ENCODE peak calls at places on chromosomes 11 and 22, in nine cellular contexts. F is transverse colon; G is breast epithelium; Q is neuronal stem cell; U is K562; K is Karpas-422; M is CD4-positive, alpha-beta memory T cell; L is pancreas; N is H1. C is an unnamed sample.

GRCh38 chr11:72576661-72577060 is 97.6 kb downstream of the PDE2A start:
- DNase-seq in G (no peak), F (peak; percentile 1), U (no peak), Q (no peak), K (no peak), M (no peak), N (no peak), L (no peak), C (peak; percentile 26)

GRCh38 chr11:4025957-4026324 is 68.7 kb upstream of the RRM1 start:
- DNase-seq in F (no peak), G (no peak), N (no peak), Q (no peak), U (no peak), M (no peak), K (no peak), L (no peak), C (no peak)

GRCh38 chr22:44333847-44334635 is 21.3 kb upstream of the SHISAL1 start:
- DNase-seq in G (no peak), N (no peak), K (no peak), F (no peak), L (no peak), Q (no peak), M (no peak), U (no peak), C (no peak)

GRCh38 chr22:43128928-43129424 is 14.2 kb downstream of the MCAT start:
- DNase-seq in U (peak; percentile 64), F (peak; percentile 77), L (peak; percentile 48), G (no peak), K (no peak), M (no peak), Q (no peak), N (no peak), C (peak; percentile 63)

GRCh38 chr22:23763579-23764331 is 965 bp downstream of the C22orf15 start:
- DNase-seq in F (no peak), Q (no peak), K (peak; percentile 68), N (no peak), G (no peak), U (peak; percentile 23), L (no peak), M (no peak), C (no peak)

GRCh38 chr11:21965221-21965620 is 227.7 kb upstream of the ANO5 start:
- DNase-seq in M (no peak), U (no peak), K (no peak), L (no peak), F (no peak), Q (no peak), N (no peak), G (no peak), C (no peak)

GRCh38 chr11:33256031-33256807 is 962 bp upstream of the HIPK3 start:
- DNase-seq in Q (no peak), K (peak; percentile 36), F (no peak), M (no peak), L (no peak), U (peak; percentile 14), N (no peak), G (no peak), C (no peak)

GRCh38 chr11:134655189-134655937 is 243.3 kb upstream of the B3GAT1 start:
- DNase-seq in M (no peak), U (no peak), G (peak; percentile 30), K (no peak), N (no peak), L (no peak), F (no peak), Q (no peak), C (peak; percentile 30)

GRCh38 chr11:911031-911889 is 650 bp upstream of the CHID1 start:
- DNase-seq in N (no peak), K (peak; percentile 76), Q (no peak), G (no peak), F (peak; percentile 47), L (no peak), U (peak; percentile 69), M (peak; percentile 27), C (no peak)

GRCh38 chr11:59141673-59142460 is 789 bp upstream of the FAM111A start:
- DNase-seq in G (no peak), L (no peak), K (no peak), Q (no peak), U (no peak), M (no peak), F (no peak), N (no peak), C (no peak)

GRCh38 chr22:23302171-23303002 is 122.1 kb downstream of the BCR start:
- DNase-seq in Q (no peak), K (no peak), G (no peak), F (no peak), M (no peak), U (peak; percentile 50), N (no peak), L (no peak), C (peak; percentile 28)

GRCh38 chr11:1837171-1838076 is 1.4 kb upstream of the TNNI2 start:
- DNase-seq in G (no peak), U (peak; percentile 84), M (peak; percentile 63), L (peak; percentile 43), Q (peak; percentile 67), K (peak; percentile 95), N (peak; percentile 50), F (peak; percentile 76), C (peak; percentile 80)

DNA sequence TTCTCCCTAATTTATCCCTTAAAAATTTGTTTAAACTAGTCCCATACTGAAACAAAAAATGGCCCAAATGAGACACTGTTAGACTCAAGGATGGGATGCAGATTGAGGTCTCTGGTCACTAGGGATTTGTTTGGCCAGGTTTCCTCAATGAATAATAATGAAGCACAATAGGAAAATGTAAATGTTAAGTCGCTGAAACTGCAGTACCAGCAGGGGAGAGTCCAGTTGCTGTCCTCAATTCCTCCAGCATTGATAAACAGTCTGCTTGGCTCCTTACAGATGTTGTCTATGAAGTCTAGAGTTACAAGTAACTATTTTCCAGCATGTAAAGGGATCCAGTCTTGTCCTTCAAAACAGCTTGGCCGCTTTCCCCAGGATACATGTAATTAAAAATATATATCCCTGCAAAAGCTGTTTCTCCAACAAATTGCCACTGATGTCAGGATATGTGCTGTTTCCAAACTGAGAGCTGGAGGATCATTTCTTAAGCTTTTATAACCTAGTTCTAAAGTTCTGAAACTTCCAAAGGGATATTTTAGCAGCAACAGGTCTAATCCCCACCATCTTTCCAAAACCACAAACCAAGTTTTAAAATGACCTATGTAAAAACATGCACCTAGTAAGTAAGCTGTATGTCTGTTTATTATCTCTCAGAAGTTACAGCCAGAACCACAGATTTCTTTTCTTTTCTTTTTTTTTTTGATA is 2.1 kb downstream of the FZD4 start:
- DNase-seq in K (no peak), F (no peak), G (no peak), Q (no peak), L (no peak), N (no peak), M (no peak), U (no peak), C (no peak)
- H3K4me3 ChIP-seq in K (no peak overlapping the region), F (peak overlapping the region; percentile 96), G (peak overlapping the region; percentile 98), Q (no peak overlapping the region), L (peak overlapping the region; percentile 11), N (no peak overlapping the region), M (no peak overlapping the region), U (no peak overlapping the region), C (peak overlapping the region; percentile 94)

GRCh38 chr11:118313242-118313641 is 8.7 kb downstream of the CD3E start:
- DNase-seq in K (peak; percentile 61), F (no peak), U (no peak), G (no peak), N (no peak), L (no peak), Q (no peak), M (no peak), C (no peak)

GRCh38 chr11:118311518-118311917 is 7.0 kb downstream of the CD3E start:
- DNase-seq in K (peak; percentile 72), Q (no peak), F (no peak), L (no peak), G (no peak), U (no peak), M (no peak), N (no peak), C (no peak)

GRCh38 chr11:118312328-118312727 is 7.8 kb downstream of the CD3E start:
- DNase-seq in K (peak; percentile 65), M (no peak), U (no peak), N (no peak), Q (no peak), L (no peak), G (no peak), F (no peak), C (no peak)

GRCh38 chr11:118318112-118319030 is 13.8 kb downstream of the CD3E start:
- DNase-seq in U (no peak), K (peak; percentile 72), G (no peak), Q (no peak), N (no peak), L (no peak), F (no peak), M (no peak), C (no peak)

GRCh38 chr11:118314985-118315384 is 10.5 kb downstream of the CD3E start:
- DNase-seq in M (no peak), Q (no peak), L (no peak), U (no peak), K (peak; percentile 56), G (no peak), N (no peak), F (no peak), C (peak; percentile 87)
- H3K4me1 ChIP-seq in M (peaks cover 98% of the 10 kb centered on the region), Q (no peaks in the 10 kb centered on the region), L (no peaks in the 10 kb centered on the region), U (peaks cover 55% of the 10 kb centered on the region), K (peaks cover 88% of the 10 kb centered on the region), G (no peaks in the 10 kb centered on the region), N (peaks cover 11% of the 10 kb centered on the region), F (peaks cover 18% of the 10 kb centered on the region), C (peaks cover 80% of the 10 kb centered on the region)

DNA sequence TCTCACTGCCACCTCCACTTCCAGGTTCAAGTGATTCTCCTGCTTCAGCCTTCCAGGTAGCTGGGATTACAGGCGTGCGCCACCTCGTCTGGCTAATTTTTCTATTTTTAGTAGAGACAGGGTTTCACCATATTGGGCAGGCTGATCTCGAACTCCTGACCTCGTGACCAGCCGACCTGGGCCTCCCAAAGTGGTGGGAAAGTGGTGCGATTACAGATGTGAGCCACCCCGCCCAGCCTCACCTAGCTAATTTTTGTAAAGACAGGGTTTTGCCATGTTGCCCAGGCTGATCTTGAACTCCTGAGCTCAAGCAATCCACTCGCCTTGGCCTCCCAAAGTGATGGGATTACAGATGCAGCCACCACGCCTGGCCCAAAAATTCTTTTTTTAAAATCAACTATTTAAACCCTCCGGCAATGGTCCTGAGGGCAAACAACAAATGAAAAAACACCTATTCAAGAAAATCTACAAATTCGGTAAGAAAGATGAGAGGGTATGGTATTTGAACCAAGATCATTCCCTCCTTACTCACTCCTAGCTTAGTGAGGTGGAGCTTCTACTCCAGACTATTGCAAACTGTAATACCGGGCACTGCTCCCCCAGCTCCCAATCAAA is 1.9 kb downstream of the NF2 start:
- DNase-seq in U (no peak), Q (no peak), K (no peak), G (no peak), L (no peak), N (no peak), M (no peak), F (no peak), C (no peak)
- H3K4me3 ChIP-seq in U (peak overlapping the region; percentile 86), Q (no peak overlapping the region), K (peak overlapping the region; percentile 93), G (no peak overlapping the region), L (no peak overlapping the region), N (no peak overlapping the region), M (peak overlapping the region; percentile 79), F (peak overlapping the region; percentile 89), C (no peak overlapping the region)

DNA sequence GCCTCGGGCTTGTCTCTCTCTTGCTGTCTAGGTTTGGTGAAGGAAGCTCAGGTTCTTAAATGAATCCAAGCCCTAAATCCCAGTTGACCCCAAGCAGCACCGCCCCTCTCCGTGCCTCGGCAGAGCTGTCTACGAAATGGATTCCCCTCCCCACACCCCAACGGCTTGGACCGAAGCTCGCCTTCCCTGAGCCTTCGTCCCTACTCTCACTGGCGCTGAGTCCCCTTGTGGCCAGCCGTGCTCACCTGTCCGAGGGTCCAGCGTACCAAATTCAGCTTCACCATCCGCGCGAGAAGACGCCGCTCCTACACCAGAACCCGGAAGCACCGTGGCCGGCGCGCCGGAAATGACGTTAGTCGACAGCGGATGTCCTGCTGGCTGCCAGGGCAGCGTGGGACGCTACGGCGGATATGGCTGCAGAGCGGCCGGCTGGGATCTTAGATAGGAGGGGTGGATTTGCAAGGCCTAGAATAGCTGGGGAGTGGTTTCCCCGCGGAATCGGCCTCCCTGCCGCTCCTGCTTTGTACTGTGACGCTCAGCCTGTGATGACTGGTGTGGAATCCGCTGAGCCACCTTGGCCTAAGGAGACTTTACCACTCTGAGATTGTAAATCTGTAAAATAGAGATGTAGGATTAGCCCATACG is at the start of gene TFIP11:
- DNase-seq in K (peak; percentile 97), N (peak; percentile 79), F (peak; percentile 96), G (peak; percentile 94), U (peak; percentile 91), Q (peak; percentile 89), M (peak; percentile 84), L (peak; percentile 90), C (peak; percentile 94)
- H3K4me1 ChIP-seq in K (peaks cover 44% of the 10 kb centered on the region), N (peaks cover 5% of the 10 kb centered on the region), F (peaks cover 7% of the 10 kb centered on the region), G (no peaks in the 10 kb centered on the region), U (peaks cover 3% of the 10 kb centered on the region), Q (peaks cover 7% of the 10 kb centered on the region), M (peaks cover 21% of the 10 kb centered on the region), L (peaks cover 15% of the 10 kb centered on the region), C (no peaks in the 10 kb centered on the region)

C was measured in Caco-2.